ENCODE peak calls at places on chromosomes 4 and X, in five cellular contexts. M, W, J, Z and K are unnamed samples.

GRCh38 chrX:45842207-45842900 is 641.7 kb upstream of the DIPK2B start:
- DNase-seq in M (no peak), W (no peak), J (no peak), Z (no peak), K (no peak)

GRCh38 chr4:145098675-145099037 is 545 bp downstream of the ABCE1 start:
- DNase-seq in M (no peak), W (peak), J (peak), Z (peak), K (peak)

GRCh38 chr4:142922720-142923119 is 76.6 kb upstream of the INPP4B start:
- DNase-seq in M (no peak), W (no peak), J (no peak), Z (no peak), K (no peak)

GRCh38 chrX:48826876-48827653 is 752 bp downstream of the ERAS start:
- DNase-seq in M (no peak), W (no peak), J (no peak), Z (no peak), K (no peak)

GRCh38 chrX:1421433-1422134 is 29.7 kb upstream of the SLC25A6 start:
- DNase-seq in M (no peak), W (peak), J (no peak), Z (no peak), K (no peak)

GRCh38 chr4:181528570-181529184 is 714.5 kb upstream of the TENM3 start:
- DNase-seq in M (peak), W (peak), J (peak), Z (peak), K (peak)

GRCh38 chrX:72123471-72124185 is 8.1 kb downstream of the RTL5 start:
- DNase-seq in M (no peak), W (no peak), J (peak), Z (no peak), K (peak)

GRCh38 chr4:60506061-60506460 is 694.1 kb upstream of the ADGRL3 start:
- DNase-seq in M (no peak), W (no peak), J (no peak), Z (peak), K (no peak)

GRCh38 chrX:115367455-115367854 is 77.9 kb downstream of the LUZP4 start:
- DNase-seq in M (no peak), W (peak), J (peak), Z (peak), K (peak)

GRCh38 chr4:96170198-96170597 is 330.3 kb downstream of the PDHA2 start:
- DNase-seq in M (no peak), W (no peak), J (no peak), Z (no peak), K (no peak)

GRCh38 chrX:97267376-97267775 is 383.7 kb downstream of the RPA4 start:
- DNase-seq in M (no peak), W (peak), J (peak), Z (peak), K (peak)

GRCh38 chr4:125244848-125245450 is 69.8 kb upstream of the FAT4 start:
- DNase-seq in M (no peak), W (peak), J (peak), Z (peak), K (peak)

GRCh38 chrX:100731441-100732281 is at the start of gene SYTL4:
- DNase-seq in M (peak), W (peak), J (no peak), Z (peak), K (peak)

GRCh38 chr4:141410839-141411238 is 190.1 kb downstream of the ZNF330 start:
- DNase-seq in M (no peak), W (no peak), J (peak), Z (no peak), K (no peak)

GRCh38 chr4:168759321-168759720 is 250.7 kb downstream of the CBR4 start:
- DNase-seq in M (no peak), W (no peak), J (no peak), Z (peak), K (no peak)

GRCh38 chrX:123830309-123830708 is 29.5 kb upstream of the XIAP start:
- DNase-seq in M (peak), W (peak), J (no peak), Z (peak), K (peak)

GRCh38 chr4:168335621-168336020 is 17.1 kb upstream of the DDX60 start:
- DNase-seq in M (no peak), W (no peak), J (peak), Z (no peak), K (peak)

GRCh38 chrX:54386314-54386713 is 28.5 kb upstream of the WNK3 start:
- DNase-seq in M (no peak), W (no peak), J (peak), Z (peak), K (peak)

GRCh38 chr4:147511005-147511660 is 30.2 kb downstream of the EDNRA start:
- DNase-seq in M (no peak), W (no peak), J (no peak), Z (no peak), K (no peak)

GRCh38 chr4:41957634-41958033 is 22.4 kb downstream of the TMEM33 start:
- DNase-seq in M (no peak), W (peak), J (peak), Z (peak), K (peak)

GRCh38 chr4:160510925-160511324 is 1408.0 kb downstream of the RAPGEF2 start:
- DNase-seq in M (no peak), W (peak), J (no peak), Z (peak), K (peak)

GRCh38 chrX:17860811-17861495 is at the start of gene RAI2:
- DNase-seq in M (peak), W (no peak), J (no peak), Z (no peak), K (no peak)

GRCh38 chrX:104330966-104331365 is 76.2 kb upstream of the ESX1 start:
- DNase-seq in M (no peak), W (peak), J (peak), Z (peak), K (peak)

GRCh38 chr4:36712013-36712412 is 430.6 kb downstream of the DTHD1 start:
- DNase-seq in M (no peak), W (no peak), J (no peak), Z (peak), K (peak)

GRCh38 chr4:138875886-138876608 is 139.5 kb upstream of the NOCT start:
- DNase-seq in M (no peak), W (peak), J (peak), Z (peak), K (peak)

GRCh38 chr4:157459789-157460188 is 239.3 kb downstream of the GRIA2 start:
- DNase-seq in M (no peak), W (no peak), J (no peak), Z (peak), K (no peak)

GRCh38 chr4:80268081-80268823 is 1.8 kb downstream of the FGF5 start:
- DNase-seq in M (no peak), W (peak), J (peak), Z (peak), K (no peak)

GRCh38 chr4:77903186-77903585 is 40.6 kb downstream of the MRPL1 start:
- DNase-seq in M (no peak), W (no peak), J (peak), Z (peak), K (peak)

GRCh38 chrX:16946971-16947562 is 609 bp downstream of the REPS2 start:
- DNase-seq in M (peak), W (no peak), J (no peak), Z (no peak), K (no peak)

GRCh38 chr4:158121203-158121586 is 51.6 kb downstream of the GASK1B start:
- DNase-seq in M (no peak), W (peak), J (peak), Z (peak), K (peak)

GRCh38 chrX:69116077-69116476 is 49.2 kb downstream of the PJA1 start:
- DNase-seq in M (no peak), W (no peak), J (no peak), Z (peak), K (no peak)

GRCh38 chr4:41334182-41334581 is 77.5 kb downstream of the UCHL1 start:
- DNase-seq in M (no peak), W (no peak), J (no peak), Z (peak), K (no peak)

GRCh38 chrX:120749141-120749846 is 119.4 kb upstream of the C1GALT1C1 start:
- DNase-seq in M (no peak), W (no peak), J (no peak), Z (no peak), K (no peak)

GRCh38 chr4:44632089-44632488 is 19.3 kb downstream of the YIPF7 start:
- DNase-seq in M (no peak), W (no peak), J (no peak), Z (no peak), K (peak)
- TF ChIP-seq CTCF in M (no peak), W (peak), J (peak), Z (peak), K (peak)

GRCh38 chr4:13944095-13944501 is 316.6 kb upstream of the BOD1L1 start:
- DNase-seq in M (no peak), W (no peak), J (no peak), Z (peak), K (no peak)
- H3K4me3 ChIP-seq in M (no peak), W (no peak), J (no peak), Z (no peak), K (no peak)

DNA sequence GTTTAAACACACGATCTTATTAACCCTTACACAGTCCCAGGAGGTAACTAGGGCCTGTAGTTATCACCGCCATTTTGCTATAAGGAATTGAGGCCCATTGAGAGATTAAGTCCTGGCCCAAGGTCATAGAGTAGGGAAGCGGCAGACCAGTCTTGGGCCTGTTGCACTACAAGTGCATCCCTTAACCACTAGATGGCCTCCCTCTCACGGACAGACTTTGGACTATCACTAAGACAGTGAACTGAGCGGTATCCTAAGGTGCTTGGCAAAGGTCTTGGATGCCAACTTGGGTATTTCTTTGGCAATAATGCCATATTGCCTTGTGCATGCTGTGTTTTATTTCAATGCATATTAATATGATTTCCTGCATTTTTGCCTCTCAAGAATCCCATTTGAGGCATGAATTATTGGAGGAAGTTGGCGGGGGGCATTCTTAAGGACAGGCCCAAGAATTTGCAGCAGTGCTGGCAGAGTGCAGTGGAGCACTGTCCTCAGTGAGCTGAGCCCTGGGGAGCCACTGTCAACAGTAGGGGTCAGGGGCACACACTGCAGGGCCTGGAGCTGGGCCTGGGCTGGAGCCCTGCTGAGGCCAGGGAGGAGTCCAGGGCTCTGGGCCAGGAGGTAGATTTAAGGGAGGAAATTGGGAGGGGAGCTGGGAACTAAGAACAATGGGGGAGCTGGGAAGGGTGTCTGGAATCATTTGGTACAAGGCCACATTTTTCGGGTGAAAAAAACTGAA is 147.4 kb downstream of the SMIM20 start:
- DNase-seq in M (no peak), W (peak), J (peak), Z (peak), K (peak)
- TF ChIP-seq CTCF in M (no peak), W (peak), J (peak), Z (peak), K (peak)

GRCh38 chr4:183105092-183105491 is 6.0 kb downstream of the WWC2 start:
- DNase-seq in M (no peak), W (no peak), J (no peak), Z (no peak), K (no peak)

GRCh38 chr4:183099537-183100297 is 660 bp downstream of the WWC2 start:
- DNase-seq in M (peak), W (no peak), J (no peak), Z (peak), K (peak)

GRCh38 chr4:183100298-183100599 is 1.2 kb downstream of the WWC2 start:
- DNase-seq in M (no peak), W (no peak), J (no peak), Z (no peak), K (no peak)

GRCh38 chr4:183100827-183101226 is 1.8 kb downstream of the WWC2 start:
- DNase-seq in M (no peak), W (no peak), J (no peak), Z (peak), K (no peak)

GRCh38 chr4:183101956-183102480 is 3.0 kb downstream of the WWC2 start:
- DNase-seq in M (no peak), W (peak), J (no peak), Z (peak), K (no peak)
- H3K4me3 ChIP-seq in M (no peak), W (no peak), J (no peak), Z (no peak), K (no peak)

DNA sequence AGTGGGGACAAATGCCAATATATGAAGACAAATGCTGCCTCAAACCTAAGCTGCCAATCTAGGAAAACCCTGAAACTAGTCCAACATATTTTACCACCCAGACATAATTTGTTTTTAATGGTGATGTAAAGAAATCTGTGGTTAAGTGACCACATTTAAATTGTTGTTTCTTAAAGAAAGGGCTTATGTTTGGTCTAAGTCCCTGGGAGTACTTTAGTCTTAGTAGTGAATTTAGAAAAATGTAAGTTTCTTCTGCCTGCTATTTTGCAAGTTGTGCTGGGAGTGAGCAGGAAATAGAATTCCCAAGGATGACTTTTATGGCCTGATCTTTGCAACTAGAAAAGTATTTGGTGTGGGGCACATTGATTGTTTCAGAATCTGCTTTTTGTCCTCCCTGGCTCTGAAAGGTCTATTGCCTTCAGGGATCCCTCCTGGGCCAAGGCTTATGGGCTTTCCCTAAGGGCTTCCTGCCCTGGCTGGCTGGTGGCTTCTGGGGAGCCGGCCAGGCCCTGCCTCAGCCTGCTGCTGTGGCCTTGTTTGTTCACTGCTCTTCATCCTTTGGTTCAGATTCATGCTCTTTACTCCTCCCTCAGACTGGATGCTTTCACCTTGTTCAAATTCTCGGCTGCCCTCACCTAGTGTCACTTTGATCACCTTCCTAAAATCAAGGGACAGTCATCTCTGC is 169.8 kb upstream of the JADE1 start:
- DNase-seq in M (no peak), W (no peak), J (no peak), Z (no peak), K (no peak)
- TF ChIP-seq CTCF in M (no peak), W (no peak), J (no peak), Z (no peak), K (no peak)

GRCh38 chr4:8218371-8219050 is 19.4 kb downstream of the SH3TC1 start:
- DNase-seq in M (no peak), W (no peak), J (no peak), Z (no peak), K (no peak)
- H3K4me3 ChIP-seq in M (no peak), W (no peak), J (no peak), Z (no peak), K (no peak)